ENCODE peak calls at places on chromosomes 4 and X, in four cellular contexts. O is NCI-H1105, Z is NCI-H510A treated with DMSO at 0.1 percent for 48 hours, W is breast epithelium. X is an unnamed sample.
A peak's percentile ranks its signal among the peaks of the same experiment; 100 is the strongest.

GRCh38 chrX:134431894-134432293 is 28.1 kb upstream of the HPRT1 start:
- DNase-seq in Z (no peak), O (no peak), W (no peak), X (no peak)

GRCh38 chr4:181970356-181970755 is 272.8 kb upstream of the TENM3 start:
- DNase-seq in O (no peak), Z (no peak), W (no peak), X (no peak)

GRCh38 chr4:47054130-47054529 is 22.8 kb downstream of the GABRB1 start:
- DNase-seq in O (no peak), Z (no peak), W (no peak), X (no peak)

GRCh38 chr4:12761694-12762093 is 722.4 kb downstream of the RAB28 start:
- DNase-seq in O (no peak), Z (no peak), W (no peak), X (no peak)

GRCh38 chr4:82431026-82431745 is 796 bp downstream of the ENOPH1 start:
- DNase-seq in W (no peak), O (peak; percentile 38), Z (peak; percentile 62), X (no peak)

GRCh38 chr4:126899382-126899801 is 733.4 kb upstream of the INTU start:
- DNase-seq in Z (no peak), W (no peak), O (no peak), X (no peak)

GRCh38 chrX:150361777-150362351 is 1.3 kb upstream of the MAMLD1 start:
- DNase-seq in Z (no peak), W (no peak), O (no peak), X (no peak)

GRCh38 chrX:10945463-10945862 is 165.7 kb upstream of the HCCS start:
- DNase-seq in Z (no peak), O (no peak), W (no peak), X (no peak)

X was measured in omental fat pad.